ENCODE peak calls at places on chromosomes 13 and 19, in seven cellular contexts. N, Q, S, A, G, T and M are unnamed samples.

GRCh38 chr19:8616861-8617260 is 6.3 kb upstream of the ADAMTS10 start:
- DNase-seq in N (no peak), Q (no peak), S (no peak), A (no peak), G (no peak), T (no peak), M (no peak)

GRCh38 chr19:532578-533484 is 1.3 kb downstream of the CDC34 start:
- DNase-seq in N (peak; percentile 77), Q (peak; percentile 73), S (peak; percentile 45), A (peak; percentile 59), G (no peak), T (peak; percentile 82), M (peak; percentile 78)

GRCh38 chr19:35063940-35064818 is 22.7 kb downstream of the HPN start:
- DNase-seq in N (no peak), Q (no peak), S (no peak), A (no peak), G (no peak), T (peak; percentile 46), M (peak; percentile 10)

GRCh38 chr19:55640577-55641375 is at the start of gene ZNF580:
- DNase-seq in N (peak; percentile 78), Q (no peak), S (no peak), A (peak; percentile 54), G (no peak), T (peak; percentile 70), M (peak; percentile 73)

GRCh38 chr19:39555883-39556282 is 15.9 kb upstream of the EID2 start:
- DNase-seq in N (no peak), Q (no peak), S (no peak), A (no peak), G (no peak), T (no peak), M (no peak)

GRCh38 chr19:42965204-42965603 is 28.2 kb upstream of the PSG7 start:
- DNase-seq in N (no peak), Q (no peak), S (no peak), A (no peak), G (no peak), T (no peak), M (no peak)

GRCh38 chr19:46073268-46073922 is 32.6 kb upstream of the IGFL4 start:
- DNase-seq in N (no peak), Q (no peak), S (no peak), A (no peak), G (no peak), T (no peak), M (no peak)

GRCh38 chr19:51006406-51006805 is 5.0 kb upstream of the KLK8 start:
- DNase-seq in N (no peak), Q (no peak), S (no peak), A (no peak), G (no peak), T (no peak), M (no peak)

GRCh38 chr13:52127378-52127777 is 1.5 kb downstream of the NEK5 start:
- DNase-seq in N (no peak), Q (no peak), S (no peak), A (peak; percentile 44), G (no peak), T (no peak), M (no peak)

GRCh38 chr19:17339088-17339741 is 1.9 kb downstream of the GTPBP3 start:
- DNase-seq in N (no peak), Q (no peak), S (no peak), A (no peak), G (no peak), T (no peak), M (no peak)

GRCh38 chr13:94233401-94233800 is 246.1 kb downstream of the DCT start:
- DNase-seq in N (peak; percentile 50), Q (no peak), S (peak; percentile 65), A (no peak), G (no peak), T (peak; percentile 69), M (no peak)

GRCh38 chr19:4557186-4557970 is 2.1 kb downstream of the SEMA6B start:
- DNase-seq in N (no peak), Q (no peak), S (no peak), A (no peak), G (no peak), T (peak; percentile 75), M (no peak)

GRCh38 chr19:10699650-10700335 is 1.4 kb upstream of the QTRT1 start:
- DNase-seq in N (no peak), Q (peak; percentile 65), S (peak; percentile 25), A (peak; percentile 88), G (peak; percentile 19), T (peak; percentile 83), M (peak; percentile 63)

GRCh38 chr19:14383898-14384669 is 2.8 kb downstream of the ADGRE5 start:
- DNase-seq in N (peak; percentile 73), Q (peak; percentile 64), S (no peak), A (peak; percentile 43), G (no peak), T (no peak), M (peak; percentile 65)

GRCh38 chr13:51271528-51272070 is 49.4 kb downstream of the FAM124A start:
- DNase-seq in N (no peak), Q (no peak), S (no peak), A (no peak), G (no peak), T (no peak), M (no peak)

GRCh38 chr19:57103573-57104277 is 16.1 kb upstream of the USP29 start:
- DNase-seq in N (peak; percentile 60), Q (peak; percentile 67), S (peak; percentile 27), A (peak; percentile 60), G (peak; percentile 9), T (peak; percentile 74), M (no peak)

GRCh38 chr13:24251525-24251924 is 57.9 kb upstream of the C1QTNF9 start:
- DNase-seq in N (peak; percentile 54), Q (no peak), S (no peak), A (no peak), G (peak; percentile 55), T (no peak), M (no peak)

GRCh38 chr19:16062789-16063188 is 13.5 kb upstream of the TPM4 start:
- DNase-seq in N (no peak), Q (peak; percentile 62), S (no peak), A (peak; percentile 66), G (peak; percentile 44), T (peak; percentile 67), M (peak; percentile 75)

GRCh38 chr19:51735759-51736449 is 12.1 kb upstream of the HAS1 start:
- DNase-seq in N (peak; percentile 83), Q (peak; percentile 37), S (no peak), A (peak; percentile 74), G (no peak), T (no peak), M (peak; percentile 87)

GRCh38 chr19:42301646-42302204 is at the start of gene PRR19:
- DNase-seq in N (peak; percentile 45), Q (peak; percentile 7), S (no peak), A (peak; percentile 15), G (no peak), T (peak; percentile 19), M (no peak)

GRCh38 chr19:51294211-51294976 is 17.1 kb upstream of the IGLON5 start:
- DNase-seq in N (no peak), Q (no peak), S (no peak), A (no peak), G (no peak), T (no peak), M (no peak)

GRCh38 chr19:37551123-37551993 is 43.2 kb downstream of the ZNF571 start:
- DNase-seq in N (no peak), Q (no peak), S (no peak), A (no peak), G (no peak), T (peak; percentile 84), M (no peak)

GRCh38 chr13:26253262-26253786 is 605 bp upstream of the CDK8 start:
- DNase-seq in N (no peak), Q (no peak), S (no peak), A (no peak), G (no peak), T (no peak), M (no peak)

GRCh38 chr19:4229179-4229931 is at the start of gene EBI3:
- DNase-seq in N (peak; percentile 58), Q (peak; percentile 31), S (no peak), A (no peak), G (no peak), T (peak; percentile 33), M (no peak)

GRCh38 chr19:42099336-42099925 is 23.5 kb downstream of the ZNF574 start:
- DNase-seq in N (no peak), Q (no peak), S (no peak), A (no peak), G (no peak), T (no peak), M (no peak)